ENCODE peak calls at places on chromosomes 2 and 18, in six cellular contexts. W is Peyer's patch; F is CD8-positive, alpha-beta T cell; J is lower lobe of right lung; Z is fibroblast of lung; V is fibroblast of pulmonary artery. K is an unnamed sample.

GRCh38 chr2:240200230-240201051 is 60.0 kb upstream of the OTOS start:
- DNase-seq in W (no peak), F (no peak), J (no peak), Z (peak; percentile 64), V (peak; percentile 53), K (no peak)

GRCh38 chr2:81266106-81266505 is 961.6 kb upstream of the LRRTM1 start:
- DNase-seq in W (no peak), F (no peak), J (no peak), Z (peak; percentile 4), V (peak; percentile 1), K (no peak)

GRCh38 chr2:54454548-54454921 is 1.6 kb upstream of the SPTBN1 start:
- DNase-seq in W (no peak), F (no peak), J (no peak), Z (no peak), V (no peak), K (no peak)

GRCh38 chr2:109437325-109438090 is 176.3 kb downstream of the SEPTIN10 start:
- DNase-seq in W (no peak), F (no peak), J (peak; percentile 41), Z (no peak), V (no peak), K (no peak)

GRCh38 chr2:234691226-234691600 is 194.3 kb upstream of the ARL4C start:
- DNase-seq in W (no peak), F (no peak), J (no peak), Z (no peak), V (no peak), K (no peak)

GRCh38 chr2:117832905-117833613 is 18.6 kb downstream of the DDX18 start:
- DNase-seq in W (no peak), F (no peak), J (no peak), Z (peak; percentile 36), V (peak; percentile 56), K (no peak)

GRCh38 chr2:117858336-117858735 is 43.8 kb downstream of the DDX18 start:
- DNase-seq in W (no peak), F (no peak), J (no peak), Z (no peak), V (no peak), K (no peak)

GRCh38 chr2:145199052-145199451 is 679.1 kb upstream of the ZEB2 start:
- DNase-seq in W (no peak), F (no peak), J (no peak), Z (no peak), V (no peak), K (no peak)

GRCh38 chr18:76476665-76477561 is 18.1 kb downstream of the ZNF516 start:
- DNase-seq in W (no peak), F (no peak), J (no peak), Z (peak; percentile 96), V (peak; percentile 95), K (no peak)

GRCh38 chr18:42742474-42742873 is 373.0 kb downstream of the RIT2 start:
- DNase-seq in W (no peak), F (no peak), J (no peak), Z (no peak), V (no peak), K (no peak)

GRCh38 chr2:2232167-2232566 is 98.9 kb downstream of the MYT1L start:
- DNase-seq in W (no peak), F (no peak), J (peak; percentile 61), Z (no peak), V (no peak), K (no peak)

GRCh38 chr2:2226326-2226725 is 104.7 kb downstream of the MYT1L start:
- DNase-seq in W (no peak), F (no peak), J (no peak), Z (no peak), V (no peak), K (no peak)

GRCh38 chr2:2234398-2234797 is 96.7 kb downstream of the MYT1L start:
- DNase-seq in W (no peak), F (no peak), J (no peak), Z (no peak), V (no peak), K (no peak)

GRCh38 chr2:2233171-2233826 is 97.8 kb downstream of the MYT1L start:
- DNase-seq in W (no peak), F (no peak), J (no peak), Z (no peak), V (no peak), K (no peak)

GRCh38 chr2:2229898-2230817 is 100.9 kb downstream of the MYT1L start:
- DNase-seq in W (no peak), F (no peak), J (no peak), Z (no peak), V (no peak), K (no peak)
- TF ChIP-seq CTCF in W (no peak), F (no peak), J (no peak), Z (no peak), V (no peak), K (no peak)

DNA sequence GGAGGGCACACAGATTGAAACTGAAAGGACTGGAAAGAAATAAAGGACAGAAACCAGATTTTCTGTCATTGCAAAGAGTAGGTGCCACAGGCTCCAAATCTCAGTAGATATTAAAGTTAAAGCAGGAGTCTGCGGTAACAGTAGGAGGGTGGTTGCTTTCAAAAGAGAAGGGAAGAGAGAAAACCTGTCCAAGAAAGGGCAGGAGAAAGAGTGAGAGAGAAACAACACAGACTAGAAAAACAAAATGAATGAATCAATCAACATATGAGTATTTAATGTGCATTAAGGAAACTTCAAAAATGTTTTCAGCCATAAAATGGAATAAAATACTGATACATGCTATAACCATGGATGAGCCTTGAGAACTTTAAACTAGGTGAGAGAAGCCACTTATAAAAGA is 143.1 kb upstream of the CTAGE1 start:
- DNase-seq in W (no peak), F (no peak), J (no peak), Z (no peak), V (no peak), K (no peak)
- H3K4me3 ChIP-seq in W (no peak overlapping the region), F (no peak overlapping the region), J (no peak overlapping the region), Z (no peak overlapping the region), V (peak overlapping the region; percentile 47), K (no peak overlapping the region)

DNA sequence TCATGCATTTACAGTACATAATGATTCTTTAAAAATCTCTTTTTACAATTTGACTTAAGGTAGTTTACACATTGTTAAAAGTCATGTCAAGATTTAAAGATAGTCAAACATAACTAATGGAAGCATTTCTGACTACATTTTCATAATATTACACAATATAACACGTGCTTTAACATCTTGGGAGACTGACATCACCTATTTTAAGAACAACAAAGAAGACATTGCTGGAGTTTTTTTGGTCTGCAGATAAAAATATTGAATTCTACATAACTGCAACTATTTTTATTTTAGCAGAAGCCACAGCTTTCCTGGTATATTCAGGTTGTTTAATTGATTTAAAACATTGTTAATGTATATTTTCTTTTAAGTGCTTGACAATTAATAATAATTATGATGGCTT is 65.7 kb downstream of the UBR3 start:
- DNase-seq in W (no peak), F (no peak), J (no peak), Z (no peak), V (peak; percentile 11), K (no peak)
- TF ChIP-seq CTCF in W (no peak), F (no peak), J (no peak), Z (no peak), V (no peak), K (no peak)

GRCh38 chr2:101119431-101119830 is 31.8 kb downstream of the TBC1D8 start:
- DNase-seq in W (no peak), F (no peak), J (no peak), Z (peak; percentile 59), V (peak; percentile 26), K (no peak)

GRCh38 chr2:101116841-101117552 is 34.2 kb downstream of the TBC1D8 start:
- DNase-seq in W (no peak), F (no peak), J (no peak), Z (no peak), V (no peak), K (no peak)

GRCh38 chr2:101121174-101121573 is 30.0 kb downstream of the TBC1D8 start:
- DNase-seq in W (peak; percentile 73), F (no peak), J (no peak), Z (no peak), V (no peak), K (no peak)

GRCh38 chr2:101124061-101124460 is 27.1 kb downstream of the TBC1D8 start:
- DNase-seq in W (no peak), F (no peak), J (no peak), Z (no peak), V (peak; percentile 27), K (no peak)

DNA sequence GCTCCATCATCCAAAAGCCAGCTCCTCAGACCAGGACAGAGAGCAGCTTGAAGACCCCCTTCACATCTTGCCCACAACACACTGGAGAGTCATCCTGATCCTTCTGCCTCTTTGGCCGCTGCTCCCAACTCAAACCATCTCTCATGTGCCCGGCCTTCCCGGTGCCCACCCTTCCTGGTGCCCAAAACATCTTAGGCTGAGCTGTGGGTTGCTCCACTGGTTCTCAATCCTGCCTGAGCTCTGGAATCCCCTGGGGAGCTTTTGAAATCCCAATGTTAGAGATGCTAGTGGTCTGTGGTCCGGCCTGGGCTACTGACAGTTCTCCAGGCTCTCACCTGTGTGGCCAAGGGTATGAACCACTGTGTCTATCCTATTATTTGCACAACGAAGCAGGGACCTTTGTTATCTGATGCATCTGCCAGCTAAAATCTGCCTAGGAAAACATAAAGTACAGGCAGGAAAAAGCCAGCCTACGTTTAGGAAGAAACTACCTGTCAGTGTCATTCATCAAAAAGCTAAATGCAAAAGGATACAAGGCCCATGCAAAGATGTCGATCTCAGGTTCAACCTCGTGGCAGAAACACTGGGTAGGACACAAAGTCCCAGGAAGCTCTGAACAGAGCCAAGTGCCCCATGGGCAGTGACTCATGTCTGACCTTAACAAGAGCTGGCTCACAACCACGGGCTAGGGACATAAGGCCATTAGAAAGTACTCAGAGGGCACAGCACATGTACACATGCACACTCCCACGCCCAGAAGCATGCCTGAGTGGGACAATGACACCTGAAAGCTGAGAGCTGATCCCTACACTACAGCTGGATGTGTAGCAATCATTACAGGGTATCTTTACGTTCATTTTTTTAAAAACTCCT is 30.8 kb downstream of the TBC1D8 start:
- DNase-seq in W (peak; percentile 83), F (no peak), J (peak; percentile 85), Z (peak; percentile 88), V (peak; percentile 70), K (no peak)
- H3K4me3 ChIP-seq in W (no peak overlapping the region), F (no peak overlapping the region), J (no peak overlapping the region), Z (no peak overlapping the region), V (no peak overlapping the region), K (no peak overlapping the region)

DNA sequence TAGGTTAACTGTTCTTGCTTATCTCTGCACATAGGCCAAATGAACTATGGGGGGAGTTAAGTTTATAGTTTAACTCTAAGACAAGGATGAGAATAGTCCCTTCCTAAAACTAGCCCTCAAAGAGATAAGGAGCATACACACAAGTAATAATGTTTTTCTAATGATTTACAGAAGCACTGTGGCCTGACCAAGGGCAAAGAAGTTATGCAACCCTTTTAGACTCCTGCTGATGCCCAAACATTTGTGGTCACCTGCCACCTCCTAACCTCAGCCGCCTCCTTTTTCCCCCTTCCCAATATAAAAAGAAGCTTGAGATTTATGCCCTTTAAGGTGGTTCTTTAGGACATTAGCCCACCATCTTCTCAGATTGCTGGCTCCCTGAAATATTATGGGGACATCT is 357.7 kb downstream of the ALK start:
- DNase-seq in W (no peak), F (no peak), J (no peak), Z (no peak), V (no peak), K (no peak)
- TF ChIP-seq CTCF in W (no peak), F (no peak), J (no peak), Z (no peak), V (no peak), K (no peak)

GRCh38 chr2:61889212-61889956 is 928 bp upstream of the CCT4 start:
- DNase-seq in W (no peak), F (no peak), J (no peak), Z (no peak), V (no peak), K (no peak)
- H3K4me3 ChIP-seq in W (peak overlapping the region; percentile 61), F (peak overlapping the region; percentile 100), J (peak overlapping the region; percentile 82), Z (peak overlapping the region; percentile 26), V (peak overlapping the region; percentile 68), K (peak overlapping the region; percentile 92)